ENCODE peak calls at places on chromosomes 11 and 22, in four cellular contexts. S is Caco-2, I is activated B cell treated with CpG ODN at 0.5 μM for 24 hours, Q is AG09319. K is an unnamed sample.

GRCh38 chr11:93432247-93432646 is 101.7 kb downstream of the DEUP1 start:
- DNase-seq in S (no peak), I (no peak), Q (no peak), K (no peak)

GRCh38 chr11:95922099-95922498 is 1.8 kb downstream of the MTMR2 start:
- DNase-seq in I (no peak), Q (no peak), S (no peak), K (no peak)

GRCh38 chr11:44752727-44753126 is 26.0 kb downstream of the TSPAN18 start:
- DNase-seq in S (no peak), Q (no peak), I (no peak), K (no peak)

GRCh38 chr11:113334183-113334582 is 19.8 kb downstream of the TTC12 start:
- DNase-seq in Q (no peak), S (no peak), I (no peak), K (no peak)

GRCh38 chr11:90555477-90555876 is 332.6 kb upstream of the CHORDC1 start:
- DNase-seq in I (no peak), Q (no peak), S (no peak), K (no peak)

GRCh38 chr22:27381552-27381951 is 420.0 kb downstream of the MN1 start:
- DNase-seq in I (no peak), S (no peak), Q (no peak), K (no peak)

GRCh38 chr11:5992150-5992549 is 5.4 kb upstream of the OR52L1 start:
- DNase-seq in Q (no peak), S (no peak), I (no peak), K (no peak)

GRCh38 chr11:2071748-2072385 is 67.3 kb downstream of the IGF2 start:
- DNase-seq in S (no peak), Q (no peak), I (no peak), K (no peak)

GRCh38 chr11:118889796-118890195 is 6.1 kb downstream of the CXCR5 start:
- DNase-seq in I (no peak), Q (peak), S (no peak), K (no peak)

GRCh38 chr22:35582861-35583670 is 34.1 kb downstream of the MB start:
- DNase-seq in Q (no peak), S (peak), I (peak), K (peak)

GRCh38 chr11:129747161-129747560 is 68.5 kb upstream of the TMEM45B start:
- DNase-seq in Q (no peak), I (no peak), S (no peak), K (no peak)

GRCh38 chr11:123301696-123302400 is 106.8 kb upstream of the CLMP start:
- DNase-seq in S (peak), I (peak), Q (no peak), K (peak)

GRCh38 chr11:68020575-68020974 is 9.9 kb upstream of the NDUFS8 start:
- DNase-seq in I (no peak), S (peak), Q (no peak), K (no peak)

GRCh38 chr11:10305964-10306918 is 1.4 kb downstream of the ADM start:
- DNase-seq in I (peak), Q (no peak), S (peak), K (no peak)

GRCh38 chr11:124307093-124307492 is 6.7 kb downstream of the OR8D1 start:
- DNase-seq in S (no peak), I (no peak), Q (no peak), K (no peak)

GRCh38 chr22:45319319-45319675 is 9.6 kb downstream of the FAM118A start:
- DNase-seq in Q (no peak), S (no peak), I (no peak), K (no peak)

GRCh38 chr11:1760351-1761109 is 3.2 kb downstream of the CTSD start:
- DNase-seq in I (no peak), S (no peak), Q (no peak), K (no peak)

GRCh38 chr22:47676685-47677084 is 914.2 kb downstream of the TBC1D22A start:
- DNase-seq in Q (no peak), I (no peak), S (no peak), K (no peak)
- TF ChIP-seq CTCF in Q (no peak), I (no peak), S (no peak), K (no peak)

GRCh38 chr11:76550781-76551180 is 106.0 kb downstream of the EMSY start:
- DNase-seq in Q (no peak), I (no peak), S (no peak), K (no peak)

GRCh38 chr11:76554767-76555166 is 109.9 kb downstream of the EMSY start:
- DNase-seq in S (no peak), Q (no peak), I (no peak), K (no peak)

GRCh38 chr11:76553554-76554476 is 109.0 kb downstream of the EMSY start:
- DNase-seq in S (no peak), Q (no peak), I (no peak), K (no peak)

GRCh38 chr11:76552987-76553386 is 108.2 kb downstream of the EMSY start:
- DNase-seq in Q (no peak), I (no peak), S (no peak), K (no peak)

GRCh38 chr11:76551400-76551799 is 106.6 kb downstream of the EMSY start:
- DNase-seq in S (no peak), Q (no peak), I (no peak), K (no peak)
- TF ChIP-seq CTCF in S (no peak), Q (peak), I (no peak), K (no peak)

GRCh38 chr11:65352783-65353182 is 1.8 kb upstream of the TIGD3 start:
- DNase-seq in Q (no peak), I (no peak), S (no peak), K (no peak)
- TF ChIP-seq CTCF in Q (peak), I (no peak), S (peak), K (peak)

GRCh38 chr11:126485021-126485781 is 129.7 kb downstream of the ST3GAL4 start:
- DNase-seq in Q (peak), S (no peak), I (no peak), K (no peak)
- TF ChIP-seq CTCF in Q (peak), S (no peak), I (no peak), K (no peak)

DNA sequence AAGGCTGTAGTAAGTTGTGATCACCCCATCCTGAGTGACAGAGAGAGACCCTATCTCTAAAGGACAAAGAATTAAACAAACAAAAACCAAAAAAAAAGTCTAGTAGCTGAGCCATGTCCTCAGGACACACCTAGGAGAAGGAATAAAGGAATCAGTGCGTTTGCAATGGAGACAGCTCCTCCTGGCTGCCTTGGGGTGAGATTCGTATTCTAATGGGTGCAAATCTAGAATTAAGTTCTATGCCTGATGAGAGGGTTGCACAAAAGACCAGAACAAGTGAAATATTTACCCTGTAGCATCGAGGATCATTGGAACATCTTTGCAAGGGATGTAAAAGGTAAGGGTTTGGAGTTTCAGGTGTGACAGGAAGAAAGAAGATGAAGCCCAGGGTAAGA is 70.3 kb upstream of the BMAL1 start:
- DNase-seq in I (no peak), S (peak), Q (no peak), K (no peak)
- TF ChIP-seq CTCF in I (no peak), S (peak), Q (no peak), K (no peak)

GRCh38 chr11:58905716-58906547 is 33.4 kb upstream of the GLYATL1 start:
- DNase-seq in I (no peak), Q (peak), S (no peak), K (peak)
- TF ChIP-seq CTCF in I (no peak), Q (peak), S (no peak), K (no peak)

GRCh38 chr22:43160497-43161126 is 9.3 kb downstream of the TSPO start:
- DNase-seq in S (no peak), I (no peak), Q (no peak), K (no peak)

GRCh38 chr22:43158778-43159483 is 7.6 kb downstream of the TSPO start:
- DNase-seq in Q (no peak), I (no peak), S (no peak), K (no peak)

GRCh38 chr22:43162412-43163150 is 11.2 kb downstream of the TSPO start:
- DNase-seq in Q (no peak), I (no peak), S (no peak), K (no peak)

GRCh38 chr22:43157874-43158546 is 6.7 kb downstream of the TSPO start:
- DNase-seq in Q (no peak), S (no peak), I (no peak), K (no peak)

DNA sequence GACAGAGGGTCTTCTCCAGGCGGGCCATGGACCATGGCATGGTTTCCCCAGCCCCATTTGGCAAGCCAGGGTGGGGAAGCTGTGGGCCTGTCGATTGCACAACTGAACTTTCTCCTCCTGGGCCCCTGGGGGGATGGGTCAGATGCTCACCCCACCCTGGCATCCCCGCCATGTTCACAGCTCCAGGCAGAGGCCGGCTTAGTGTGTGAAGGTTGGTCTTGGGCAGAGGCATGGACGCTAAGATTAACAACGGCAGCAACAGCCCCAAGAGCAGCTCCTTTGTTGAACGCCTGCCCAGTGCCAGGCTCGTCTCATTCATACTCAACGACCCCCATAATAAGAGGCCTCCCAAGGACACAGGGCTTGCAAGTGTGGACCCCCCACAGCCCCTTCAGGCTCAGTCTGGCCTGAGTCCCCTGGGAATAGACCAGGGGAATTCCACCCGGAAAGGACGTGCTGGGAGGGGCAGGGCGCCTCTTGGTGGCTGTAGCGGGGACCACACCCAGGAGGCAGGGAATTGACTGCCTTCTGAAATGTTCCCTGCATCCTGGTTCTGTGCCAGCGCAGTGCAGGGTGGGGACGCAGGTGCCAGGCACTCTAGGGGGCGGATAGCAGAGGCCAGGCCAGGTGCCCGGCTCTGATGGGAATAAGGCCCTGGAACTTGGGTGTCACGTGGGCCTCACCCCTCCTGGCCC is 8.3 kb downstream of the TSPO start:
- DNase-seq in I (no peak), S (no peak), Q (no peak), K (no peak)
- TF ChIP-seq CTCF in I (no peak), S (no peak), Q (peak), K (peak)

GRCh38 chr11:72222106-72222891 is 2.3 kb upstream of the INPPL1 start:
- DNase-seq in Q (no peak), I (no peak), S (peak), K (no peak)

GRCh38 chr11:72223615-72224586 is 666 bp upstream of the INPPL1 start:
- DNase-seq in Q (no peak), I (peak), S (peak), K (no peak)

GRCh38 chr11:72224587-72225410 is at the start of gene INPPL1:
- DNase-seq in Q (no peak), S (peak), I (peak), K (no peak)

GRCh38 chr11:72221386-72221785 is 3.2 kb upstream of the INPPL1 start:
- DNase-seq in I (no peak), Q (no peak), S (no peak), K (no peak)

GRCh38 chr11:72222907-72223614 is 1.5 kb upstream of the INPPL1 start:
- DNase-seq in Q (peak), I (peak), S (peak), K (no peak)
- TF ChIP-seq CTCF in Q (peak), I (no peak), S (peak), K (no peak)

DNA sequence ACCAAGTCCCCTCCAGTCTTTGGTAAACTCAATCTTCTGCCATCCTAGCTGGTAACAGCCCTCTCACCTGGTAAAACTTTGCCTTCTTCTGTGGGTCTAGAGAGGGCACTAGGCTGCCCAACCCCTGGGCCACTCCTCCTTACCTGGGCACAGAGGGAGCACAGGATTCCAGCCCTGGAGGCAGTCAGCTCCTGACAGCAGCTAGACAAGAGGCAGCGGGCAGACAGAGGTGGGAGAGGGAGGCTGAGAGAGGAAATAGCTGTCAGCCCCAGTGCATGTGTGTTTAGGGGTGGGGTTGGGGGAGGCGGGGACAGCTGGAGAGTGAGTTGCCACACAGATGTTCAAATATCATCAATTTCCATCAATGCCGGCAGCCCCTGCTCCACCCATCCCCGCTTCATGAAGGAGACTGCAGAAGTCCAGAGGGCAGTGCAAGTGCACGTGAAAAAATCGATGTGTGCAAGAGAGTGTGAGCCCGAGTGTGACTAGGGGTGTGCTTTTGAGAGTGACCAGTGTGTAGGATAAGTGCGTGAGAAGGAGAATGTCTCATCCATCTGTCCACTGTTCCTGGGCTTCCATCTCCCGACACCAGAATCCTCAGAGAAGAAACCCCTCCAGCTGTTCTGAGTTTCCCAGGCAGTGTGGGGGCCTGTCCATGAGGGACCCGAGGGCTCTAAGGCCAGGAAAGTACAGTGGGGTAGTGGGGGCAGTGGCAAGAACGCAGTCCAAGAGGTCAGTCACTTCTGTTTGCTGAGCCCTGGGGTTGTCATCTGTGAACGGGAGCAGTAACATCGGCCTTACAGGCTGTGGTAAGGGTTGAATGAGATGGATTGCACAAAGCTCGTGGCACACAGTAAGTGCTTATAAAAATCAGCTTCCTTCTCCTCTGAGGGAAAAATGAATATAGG is at the start of gene PTGDR2:
- DNase-seq in Q (no peak), I (no peak), S (peak), K (no peak)
- TF ChIP-seq CTCF in Q (no peak), I (no peak), S (no peak), K (no peak)

GRCh38 chr11:62390727-62391126 is 28.1 kb upstream of the SCGB1A1 start:
- DNase-seq in I (no peak), Q (no peak), S (no peak), K (no peak)
- TF ChIP-seq CTCF in I (no peak), Q (no peak), S (no peak), K (no peak)

K was measured in D721Med.